ENCODE peak calls at places on chromosomes 12 and 14, in ten cellular contexts. R, D, Q, U, M, X, G, K, W and P are unnamed samples.

GRCh38 chr12:15789215-15790171 is at the start of gene EPS8:
- DNase-seq in K (no peak), R (peak; percentile 86), M (peak; percentile 92), U (no peak), D (peak; percentile 92), X (peak; percentile 91), W (no peak), Q (peak; percentile 93), G (peak; percentile 96), P (peak; percentile 90)

GRCh38 chr14:23984891-23985607 is 3.7 kb upstream of the DHRS4L2 start:
- DNase-seq in W (no peak), D (no peak), R (no peak), U (no peak), K (peak; percentile 44), Q (no peak), M (no peak), X (peak; percentile 70), G (no peak), P (no peak)

GRCh38 chr14:50069325-50069724 is 47.0 kb downstream of the VCPKMT start:
- DNase-seq in G (no peak), D (no peak), U (no peak), R (no peak), M (no peak), W (no peak), X (no peak), K (no peak), Q (no peak), P (no peak)

GRCh38 chr14:22542360-22542759 is 46.7 kb downstream of the DAD1 start:
- DNase-seq in X (no peak), D (no peak), R (no peak), M (no peak), K (no peak), W (no peak), Q (no peak), U (no peak), G (no peak), P (no peak)

GRCh38 chr14:81561084-81561775 is 27.6 kb upstream of the SEL1L start:
- DNase-seq in W (no peak), Q (no peak), M (no peak), R (no peak), U (no peak), D (no peak), K (peak; percentile 21), X (no peak), G (no peak), P (no peak)

GRCh38 chr12:130847097-130847496 is 8.0 kb upstream of the STX2 start:
- DNase-seq in K (no peak), G (peak; percentile 7), R (no peak), W (no peak), X (no peak), U (no peak), D (no peak), Q (no peak), M (no peak), P (no peak)

GRCh38 chr14:56202256-56202655 is 84.0 kb downstream of the PELI2 start:
- DNase-seq in R (no peak), X (no peak), U (no peak), M (no peak), G (no peak), D (no peak), K (no peak), W (no peak), Q (no peak), P (no peak)

GRCh38 chr12:59429766-59430165 is 166.1 kb upstream of the SLC16A7 start:
- DNase-seq in X (no peak), U (no peak), M (no peak), K (no peak), R (no peak), W (no peak), D (no peak), Q (no peak), G (no peak), P (no peak)

GRCh38 chr12:126196263-126196662 is 1131.0 kb downstream of the AACS start:
- DNase-seq in G (no peak), W (no peak), R (no peak), U (no peak), X (no peak), K (no peak), D (no peak), M (no peak), Q (no peak), P (no peak)

GRCh38 chr12:110269622-110270124 is 11.4 kb upstream of the ATP2A2 start:
- DNase-seq in R (no peak), D (no peak), M (no peak), G (no peak), Q (no peak), U (no peak), W (peak; percentile 71), K (no peak), X (peak; percentile 95), P (peak; percentile 28)

GRCh38 chr12:40016960-40017359 is 88.9 kb downstream of the SLC2A13 start:
- DNase-seq in W (no peak), R (no peak), D (no peak), M (peak; percentile 14), Q (no peak), X (peak; percentile 74), U (no peak), G (no peak), K (no peak), P (no peak)

GRCh38 chr14:65478596-65478995 is 66.1 kb downstream of the FUT8 start:
- DNase-seq in X (peak; percentile 10), D (no peak), M (no peak), Q (no peak), U (no peak), R (no peak), W (no peak), G (no peak), K (no peak), P (no peak)

GRCh38 chr14:51846631-51847488 is 13.6 kb upstream of the GNG2 start:
- DNase-seq in W (no peak), G (peak; percentile 93), U (peak; percentile 97), M (peak; percentile 61), X (no peak), R (no peak), Q (peak; percentile 56), K (no peak), D (peak; percentile 87), P (no peak)

GRCh38 chr12:48198619-48198973 is 4.5 kb downstream of the OR10AD1 start:
- DNase-seq in W (peak; percentile 32), G (peak; percentile 91), R (no peak), Q (peak; percentile 49), K (no peak), X (no peak), M (peak; percentile 46), U (no peak), D (no peak), P (no peak)

GRCh38 chr12:42921741-42922511 is 332.4 kb upstream of the PRICKLE1 start:
- DNase-seq in R (peak; percentile 61), G (no peak), K (peak; percentile 15), W (no peak), M (no peak), U (no peak), D (no peak), Q (no peak), X (peak; percentile 18), P (no peak)

GRCh38 chr12:72790273-72790672 is 518.1 kb downstream of the TRHDE start:
- DNase-seq in W (no peak), R (no peak), M (no peak), K (no peak), D (no peak), G (no peak), Q (no peak), U (no peak), X (no peak), P (peak; percentile 4)

GRCh38 chr14:99514552-99515300 is 33.5 kb downstream of the CCNK start:
- DNase-seq in M (no peak), X (no peak), W (no peak), U (no peak), Q (no peak), K (no peak), D (no peak), G (peak; percentile 76), R (no peak), P (no peak)

GRCh38 chr14:105860615-105861580 is 334.5 kb downstream of the TMEM121 start:
- DNase-seq in G (peak; percentile 82), X (no peak), Q (no peak), W (no peak), R (no peak), K (no peak), D (no peak), U (peak; percentile 80), M (no peak), P (no peak)

GRCh38 chr14:69334576-69334975 is 63.5 kb downstream of the ERH start:
- DNase-seq in D (no peak), W (no peak), X (no peak), M (no peak), Q (no peak), G (no peak), U (no peak), R (no peak), K (no peak), P (no peak)

GRCh38 chr12:112303004-112303403 is 79.2 kb downstream of the HECTD4 start:
- DNase-seq in Q (no peak), M (no peak), X (peak; percentile 66), U (no peak), R (no peak), D (no peak), K (peak; percentile 33), G (no peak), W (no peak), P (no peak)

GRCh38 chr14:58899317-58899713 is 261.6 kb downstream of the DACT1 start:
- DNase-seq in W (no peak), U (no peak), R (no peak), K (peak; percentile 26), D (no peak), Q (no peak), X (peak; percentile 6), G (no peak), M (no peak), P (no peak)

GRCh38 chr12:98582093-98582492 is 11.4 kb upstream of the SLC25A3 start:
- DNase-seq in M (no peak), K (no peak), Q (no peak), X (no peak), G (no peak), R (no peak), U (no peak), W (no peak), D (no peak), P (no peak)
- H3K4me1 ChIP-seq in M (no peaks in the 10 kb centered on the region), K (no peaks in the 10 kb centered on the region), Q (no peaks in the 10 kb centered on the region), X (peaks cover 8% of the 10 kb centered on the region), G (no peaks in the 10 kb centered on the region), R (no peaks in the 10 kb centered on the region), U (peaks cover 4% of the 10 kb centered on the region), W (peaks cover 4% of the 10 kb centered on the region), D (no peaks in the 10 kb centered on the region), P (no peaks in the 10 kb centered on the region)

GRCh38 chr14:100780246-100780645 is 45.7 kb upstream of the MEG3 start:
- DNase-seq in X (no peak), U (no peak), G (peak; percentile 52), K (no peak), R (no peak), M (no peak), D (no peak), Q (no peak), W (no peak), P (no peak)
- H3K4me3 ChIP-seq in X (no peak overlapping the region), U (no peak overlapping the region), G (no peak overlapping the region), K (no peak overlapping the region), R (no peak overlapping the region), M (no peak overlapping the region), D (no peak overlapping the region), Q (no peak overlapping the region), W (no peak overlapping the region), P (no peak overlapping the region)

GRCh38 chr12:96422192-96422591 is 22.0 kb upstream of the CDK17 start:
- DNase-seq in M (no peak), Q (no peak), R (no peak), X (no peak), K (no peak), U (no peak), G (no peak), W (no peak), D (no peak), P (no peak)
- H3K27ac ChIP-seq in M (no peak overlapping the region), Q (no peak overlapping the region), R (no peak overlapping the region), X (no peak overlapping the region), K (no peak overlapping the region), U (no peak overlapping the region), G (no peak overlapping the region), W (no peak overlapping the region), D (no peak overlapping the region), P (no peak overlapping the region)

GRCh38 chr14:101772770-101773169 is 11.3 kb downstream of the PPP2R5C start:
- DNase-seq in U (no peak), W (no peak), X (no peak), Q (no peak), R (no peak), K (no peak), M (no peak), G (no peak), D (no peak), P (peak; percentile 85)
- H3K4me1 ChIP-seq in U (peaks cover 83% of the 10 kb centered on the region), W (peaks cover 7% of the 10 kb centered on the region), X (no peaks in the 10 kb centered on the region), Q (no peaks in the 10 kb centered on the region), R (no peaks in the 10 kb centered on the region), K (peaks cover 2% of the 10 kb centered on the region), M (peaks cover 20% of the 10 kb centered on the region), G (peaks cover 45% of the 10 kb centered on the region), D (no peaks in the 10 kb centered on the region), P (peaks cover 43% of the 10 kb centered on the region)